ENCODE peak calls at places on chromosome X, in nine cellular contexts. One of them, this sample, is unnamed. For H3K36me3, the result is how much of the 10 kb centered on the place peaks cover.

GRCh38 chrX:2898861-2899512 is 30.2 kb downstream of the ARSD start:
- DNase-seq in ovary: no peak
- DNase-seq in CD8-positive, alpha-beta T cell: no peak
- DNase-seq in tibial nerve: no peak
- DNase-seq in neural progenitor cell: no peak
- DNase-seq in IMR-90: no peak
- DNase-seq in fibroblast of lung: no peak
- DNase-seq in right lobe of liver: no peak
- DNase-seq in neuronal stem cell: no peak
- DNase-seq in this sample: no peak

GRCh38 chrX:16653424-16653823 is 3.5 kb downstream of the S100G start:
- DNase-seq in ovary: no peak
- DNase-seq in CD8-positive, alpha-beta T cell: no peak
- DNase-seq in tibial nerve: no peak
- DNase-seq in neural progenitor cell: no peak
- DNase-seq in IMR-90: no peak
- DNase-seq in fibroblast of lung: no peak
- DNase-seq in right lobe of liver: no peak
- DNase-seq in neuronal stem cell: no peak
- DNase-seq in this sample: no peak

GRCh38 chrX:34849371-34849770 is 93.2 kb upstream of the FAM47B start:
- DNase-seq in ovary: no peak
- DNase-seq in CD8-positive, alpha-beta T cell: no peak
- DNase-seq in tibial nerve: no peak
- DNase-seq in neural progenitor cell: no peak
- DNase-seq in IMR-90: peak
- DNase-seq in fibroblast of lung: peak
- DNase-seq in right lobe of liver: no peak
- DNase-seq in neuronal stem cell: no peak
- DNase-seq in this sample: no peak

GRCh38 chrX:43682726-43683125 is 26.6 kb downstream of the MAOA start:
- DNase-seq in ovary: no peak
- DNase-seq in CD8-positive, alpha-beta T cell: no peak
- DNase-seq in tibial nerve: no peak
- DNase-seq in neural progenitor cell: no peak
- DNase-seq in IMR-90: no peak
- DNase-seq in fibroblast of lung: no peak
- DNase-seq in right lobe of liver: no peak
- DNase-seq in neuronal stem cell: no peak
- DNase-seq in this sample: no peak

GRCh38 chrX:18353931-18354368 is 538 bp downstream of the SCML2 start:
- DNase-seq in ovary: peak
- DNase-seq in CD8-positive, alpha-beta T cell: no peak
- DNase-seq in tibial nerve: no peak
- DNase-seq in neural progenitor cell: peak
- DNase-seq in IMR-90: no peak
- DNase-seq in fibroblast of lung: no peak
- DNase-seq in right lobe of liver: peak
- DNase-seq in neuronal stem cell: peak
- DNase-seq in this sample: no peak

GRCh38 chrX:110037181-110037580 is 34.3 kb downstream of the TMEM164 start:
- DNase-seq in ovary: no peak
- DNase-seq in CD8-positive, alpha-beta T cell: no peak
- DNase-seq in tibial nerve: no peak
- DNase-seq in neural progenitor cell: no peak
- DNase-seq in IMR-90: no peak
- DNase-seq in fibroblast of lung: no peak
- DNase-seq in right lobe of liver: no peak
- DNase-seq in neuronal stem cell: no peak
- DNase-seq in this sample: no peak

GRCh38 chrX:134431894-134432293 is 28.1 kb upstream of the HPRT1 start:
- DNase-seq in ovary: no peak
- DNase-seq in CD8-positive, alpha-beta T cell: no peak
- DNase-seq in tibial nerve: no peak
- DNase-seq in neural progenitor cell: no peak
- DNase-seq in IMR-90: peak
- DNase-seq in fibroblast of lung: peak
- DNase-seq in right lobe of liver: no peak
- DNase-seq in neuronal stem cell: no peak
- DNase-seq in this sample: no peak

GRCh38 chrX:153685179-153685536 is 2.6 kb upstream of the SLC6A8 start:
- DNase-seq in ovary: peak
- DNase-seq in CD8-positive, alpha-beta T cell: no peak
- DNase-seq in tibial nerve: no peak
- DNase-seq in neural progenitor cell: peak
- DNase-seq in IMR-90: no peak
- DNase-seq in fibroblast of lung: no peak
- DNase-seq in right lobe of liver: no peak
- DNase-seq in neuronal stem cell: no peak
- DNase-seq in this sample: no peak

GRCh38 chrX:48045410-48046311 is 25.8 kb downstream of the ZNF630 start:
- DNase-seq in ovary: peak
- DNase-seq in CD8-positive, alpha-beta T cell: no peak
- DNase-seq in tibial nerve: no peak
- DNase-seq in neural progenitor cell: no peak
- DNase-seq in IMR-90: peak
- DNase-seq in fibroblast of lung: peak
- DNase-seq in right lobe of liver: no peak
- DNase-seq in neuronal stem cell: no peak
- DNase-seq in this sample: no peak

GRCh38 chrX:48616575-48616974 is 19.3 kb downstream of the WDR13 start:
- DNase-seq in ovary: no peak
- DNase-seq in CD8-positive, alpha-beta T cell: no peak
- DNase-seq in tibial nerve: no peak
- DNase-seq in neural progenitor cell: no peak
- DNase-seq in IMR-90: no peak
- DNase-seq in fibroblast of lung: peak
- DNase-seq in right lobe of liver: no peak
- DNase-seq in neuronal stem cell: no peak
- DNase-seq in this sample: no peak

GRCh38 chrX:68146054-68146453 is 287.2 kb downstream of the OPHN1 start:
- DNase-seq in ovary: no peak
- DNase-seq in CD8-positive, alpha-beta T cell: no peak
- DNase-seq in tibial nerve: no peak
- DNase-seq in neural progenitor cell: peak
- DNase-seq in IMR-90: peak
- DNase-seq in fibroblast of lung: peak
- DNase-seq in right lobe of liver: no peak
- DNase-seq in neuronal stem cell: no peak
- DNase-seq in this sample: no peak

GRCh38 chrX:11180571-11180970 is 69.4 kb downstream of the HCCS start:
- DNase-seq in ovary: no peak
- DNase-seq in CD8-positive, alpha-beta T cell: no peak
- DNase-seq in tibial nerve: no peak
- DNase-seq in neural progenitor cell: no peak
- DNase-seq in IMR-90: no peak
- DNase-seq in fibroblast of lung: peak
- DNase-seq in right lobe of liver: no peak
- DNase-seq in neuronal stem cell: no peak
- DNase-seq in this sample: no peak

GRCh38 chrX:68508799-68509198 is 9.9 kb downstream of the YIPF6 start:
- DNase-seq in ovary: no peak
- DNase-seq in CD8-positive, alpha-beta T cell: no peak
- DNase-seq in tibial nerve: no peak
- DNase-seq in neural progenitor cell: peak
- DNase-seq in IMR-90: no peak
- DNase-seq in fibroblast of lung: no peak
- DNase-seq in right lobe of liver: no peak
- DNase-seq in neuronal stem cell: no peak
- DNase-seq in this sample: no peak

GRCh38 chrX:154730271-154730883 is 20.5 kb downstream of the GAB3 start:
- DNase-seq in ovary: peak
- DNase-seq in CD8-positive, alpha-beta T cell: no peak
- DNase-seq in tibial nerve: no peak
- DNase-seq in neural progenitor cell: no peak
- DNase-seq in IMR-90: peak
- DNase-seq in fibroblast of lung: peak
- DNase-seq in right lobe of liver: peak
- DNase-seq in neuronal stem cell: no peak
- DNase-seq in this sample: no peak

GRCh38 chrX:154732421-154733071 is 18.3 kb downstream of the GAB3 start:
- DNase-seq in ovary: no peak
- DNase-seq in CD8-positive, alpha-beta T cell: no peak
- DNase-seq in tibial nerve: no peak
- DNase-seq in neural progenitor cell: no peak
- DNase-seq in IMR-90: peak
- DNase-seq in fibroblast of lung: no peak
- DNase-seq in right lobe of liver: no peak
- DNase-seq in neuronal stem cell: no peak
- DNase-seq in this sample: no peak

GRCh38 chrX:154731881-154732280 is 19.0 kb downstream of the GAB3 start:
- DNase-seq in ovary: no peak
- DNase-seq in CD8-positive, alpha-beta T cell: no peak
- DNase-seq in tibial nerve: no peak
- DNase-seq in neural progenitor cell: no peak
- DNase-seq in IMR-90: peak
- DNase-seq in fibroblast of lung: peak
- DNase-seq in right lobe of liver: no peak
- DNase-seq in neuronal stem cell: no peak
- DNase-seq in this sample: peak

GRCh38 chrX:154729439-154729838 is 21.4 kb downstream of the GAB3 start:
- DNase-seq in ovary: no peak
- DNase-seq in CD8-positive, alpha-beta T cell: no peak
- DNase-seq in tibial nerve: no peak
- DNase-seq in neural progenitor cell: no peak
- DNase-seq in IMR-90: no peak
- DNase-seq in fibroblast of lung: no peak
- DNase-seq in right lobe of liver: no peak
- DNase-seq in neuronal stem cell: no peak
- DNase-seq in this sample: no peak

DNA sequence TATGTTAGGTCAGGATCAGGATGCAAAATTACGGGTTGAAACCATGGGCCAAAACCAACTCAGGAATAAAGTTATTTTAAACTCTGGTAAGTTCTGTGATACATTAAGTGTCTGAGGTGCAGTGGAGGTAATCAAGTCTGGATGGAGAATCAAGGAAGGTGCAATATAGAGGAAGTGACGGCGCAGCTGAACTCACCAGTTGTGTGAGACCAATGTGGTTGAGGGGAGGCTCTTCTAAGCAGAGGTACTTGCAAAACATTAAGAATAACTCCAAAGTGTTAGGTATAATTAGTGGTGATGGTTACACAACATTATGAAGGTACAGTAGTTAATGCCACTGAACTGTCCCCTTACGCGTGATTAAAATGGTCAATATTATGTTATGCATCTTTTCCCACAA is 19.7 kb downstream of the GAB3 start:
- DNase-seq in ovary: no peak
- DNase-seq in CD8-positive, alpha-beta T cell: peak
- DNase-seq in tibial nerve: no peak
- DNase-seq in neural progenitor cell: no peak
- DNase-seq in IMR-90: no peak
- DNase-seq in fibroblast of lung: no peak
- DNase-seq in right lobe of liver: no peak
- DNase-seq in neuronal stem cell: no peak
- DNase-seq in this sample: no peak
- H3K27ac ChIP-seq in ovary: no peak
- H3K27ac ChIP-seq in CD8-positive, alpha-beta T cell: peak
- H3K27ac ChIP-seq in tibial nerve: peak
- H3K27ac ChIP-seq in neural progenitor cell: no peak
- H3K27ac ChIP-seq in IMR-90: no peak
- H3K27ac ChIP-seq in fibroblast of lung: no peak
- H3K27ac ChIP-seq in right lobe of liver: no peak
- H3K27ac ChIP-seq in neuronal stem cell: no peak
- H3K27ac ChIP-seq in this sample: peak

GRCh38 chrX:130212371-130212770 is 40.6 kb downstream of the RAB33A start:
- DNase-seq in ovary: no peak
- DNase-seq in CD8-positive, alpha-beta T cell: no peak
- DNase-seq in tibial nerve: no peak
- DNase-seq in neural progenitor cell: no peak
- DNase-seq in IMR-90: no peak
- DNase-seq in fibroblast of lung: no peak
- DNase-seq in right lobe of liver: no peak
- DNase-seq in neuronal stem cell: no peak
- DNase-seq in this sample: no peak

GRCh38 chrX:130211415-130212186 is 39.8 kb downstream of the RAB33A start:
- DNase-seq in ovary: no peak
- DNase-seq in CD8-positive, alpha-beta T cell: no peak
- DNase-seq in tibial nerve: no peak
- DNase-seq in neural progenitor cell: no peak
- DNase-seq in IMR-90: no peak
- DNase-seq in fibroblast of lung: no peak
- DNase-seq in right lobe of liver: no peak
- DNase-seq in neuronal stem cell: no peak
- DNase-seq in this sample: no peak

GRCh38 chrX:130216312-130216711 is 44.5 kb downstream of the RAB33A start:
- DNase-seq in ovary: no peak
- DNase-seq in CD8-positive, alpha-beta T cell: no peak
- DNase-seq in tibial nerve: no peak
- DNase-seq in neural progenitor cell: no peak
- DNase-seq in IMR-90: peak
- DNase-seq in fibroblast of lung: peak
- DNase-seq in right lobe of liver: no peak
- DNase-seq in neuronal stem cell: no peak
- DNase-seq in this sample: no peak

GRCh38 chrX:130213376-130213775 is 41.6 kb downstream of the RAB33A start:
- DNase-seq in ovary: no peak
- DNase-seq in CD8-positive, alpha-beta T cell: no peak
- DNase-seq in tibial nerve: no peak
- DNase-seq in neural progenitor cell: no peak
- DNase-seq in IMR-90: no peak
- DNase-seq in fibroblast of lung: no peak
- DNase-seq in right lobe of liver: no peak
- DNase-seq in neuronal stem cell: no peak
- DNase-seq in this sample: no peak
- H3K36me3 ChIP-seq in ovary: under half
- H3K36me3 ChIP-seq in CD8-positive, alpha-beta T cell: under half
- H3K36me3 ChIP-seq in tibial nerve: under half
- H3K36me3 ChIP-seq in neural progenitor cell: under half
- H3K36me3 ChIP-seq in IMR-90: under half
- H3K36me3 ChIP-seq in fibroblast of lung: under half
- H3K36me3 ChIP-seq in right lobe of liver: under half
- H3K36me3 ChIP-seq in neuronal stem cell: half or more
- H3K36me3 ChIP-seq in this sample: under half

GRCh38 chrX:116198810-116199209 is 28.3 kb downstream of the AGTR2 start:
- DNase-seq in ovary: no peak
- DNase-seq in CD8-positive, alpha-beta T cell: no peak
- DNase-seq in tibial nerve: no peak
- DNase-seq in neural progenitor cell: peak
- DNase-seq in IMR-90: no peak
- DNase-seq in fibroblast of lung: no peak
- DNase-seq in right lobe of liver: no peak
- DNase-seq in neuronal stem cell: no peak
- DNase-seq in this sample: no peak
- H3K27ac ChIP-seq in ovary: no peak
- H3K27ac ChIP-seq in CD8-positive, alpha-beta T cell: no peak
- H3K27ac ChIP-seq in tibial nerve: no peak
- H3K27ac ChIP-seq in neural progenitor cell: no peak
- H3K27ac ChIP-seq in IMR-90: no peak
- H3K27ac ChIP-seq in fibroblast of lung: no peak
- H3K27ac ChIP-seq in right lobe of liver: no peak
- H3K27ac ChIP-seq in neuronal stem cell: no peak
- H3K27ac ChIP-seq in this sample: no peak

DNA sequence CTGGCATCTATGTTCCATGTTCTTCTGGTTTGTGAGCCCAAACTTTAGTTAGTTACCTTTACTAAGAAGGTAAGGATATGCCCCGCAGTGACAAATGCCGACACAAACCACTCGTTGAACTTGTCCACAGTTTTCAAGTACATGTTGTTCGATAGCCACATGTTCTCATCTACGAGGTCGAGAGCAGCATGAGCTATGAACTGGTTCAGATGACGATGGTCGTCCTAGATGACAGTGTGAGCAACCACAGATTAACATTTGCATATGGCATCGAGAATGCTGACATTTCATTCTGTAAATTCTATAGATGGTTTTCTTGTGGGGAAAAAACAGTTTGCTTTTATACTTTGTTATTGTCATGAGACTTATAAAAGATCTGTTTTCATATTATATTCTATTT is 18.0 kb downstream of the TRAPPC2 start:
- DNase-seq in ovary: no peak
- DNase-seq in CD8-positive, alpha-beta T cell: peak
- DNase-seq in tibial nerve: no peak
- DNase-seq in neural progenitor cell: no peak
- DNase-seq in IMR-90: no peak
- DNase-seq in fibroblast of lung: no peak
- DNase-seq in right lobe of liver: no peak
- DNase-seq in neuronal stem cell: no peak
- DNase-seq in this sample: no peak
- H3K36me3 ChIP-seq in ovary: under half
- H3K36me3 ChIP-seq in CD8-positive, alpha-beta T cell: under half
- H3K36me3 ChIP-seq in tibial nerve: under half
- H3K36me3 ChIP-seq in neural progenitor cell: under half
- H3K36me3 ChIP-seq in IMR-90: under half
- H3K36me3 ChIP-seq in fibroblast of lung: under half
- H3K36me3 ChIP-seq in right lobe of liver: under half
- H3K36me3 ChIP-seq in neuronal stem cell: half or more
- H3K36me3 ChIP-seq in this sample: under half